ENCODE peak calls at places on chromosomes 16 and 17, in four cellular contexts. J is A673, P is Peyer's patch, R is sigmoid colon. T is an unnamed sample. For H3K4me1, the result is how much of the 10 kb centered on the place peaks cover.

GRCh38 chr17:7888184-7888920 is at the start of gene CHD3:
- DNase-seq in J (peak), R (no peak), P (no peak), T (no peak)

GRCh38 chr16:1044515-1045362 is 27.8 kb upstream of the SSTR5 start:
- DNase-seq in P (no peak), R (no peak), J (peak), T (no peak)

GRCh38 chr17:82713015-82713723 is 3.3 kb upstream of the FN3KRP start:
- DNase-seq in J (no peak), R (no peak), P (no peak), T (no peak)

GRCh38 chr17:9987779-9988585 is 82.9 kb upstream of the RCVRN start:
- DNase-seq in P (no peak), J (peak), R (no peak), T (peak)

GRCh38 chr17:34527121-34527907 is 52.1 kb upstream of the TMEM132E start:
- DNase-seq in R (no peak), P (no peak), J (no peak), T (peak)

GRCh38 chr17:41917192-41917591 is 1.6 kb downstream of the ACLY start:
- DNase-seq in J (no peak), P (no peak), R (no peak), T (no peak)

GRCh38 chr16:3690991-3691720 is 26.2 kb downstream of the TRAP1 start:
- DNase-seq in P (no peak), J (no peak), R (no peak), T (no peak)

GRCh38 chr16:87956771-87957279 is 5.6 kb downstream of the BANP start:
- DNase-seq in P (no peak), J (peak), R (no peak), T (peak)

GRCh38 chr16:86942469-86943175 is 364.3 kb downstream of the FOXL1 start:
- DNase-seq in P (peak), J (no peak), R (no peak), T (no peak)

GRCh38 chr16:48504216-48504615 is 105.8 kb downstream of the N4BP1 start:
- DNase-seq in P (no peak), J (no peak), R (peak), T (no peak)

DNA sequence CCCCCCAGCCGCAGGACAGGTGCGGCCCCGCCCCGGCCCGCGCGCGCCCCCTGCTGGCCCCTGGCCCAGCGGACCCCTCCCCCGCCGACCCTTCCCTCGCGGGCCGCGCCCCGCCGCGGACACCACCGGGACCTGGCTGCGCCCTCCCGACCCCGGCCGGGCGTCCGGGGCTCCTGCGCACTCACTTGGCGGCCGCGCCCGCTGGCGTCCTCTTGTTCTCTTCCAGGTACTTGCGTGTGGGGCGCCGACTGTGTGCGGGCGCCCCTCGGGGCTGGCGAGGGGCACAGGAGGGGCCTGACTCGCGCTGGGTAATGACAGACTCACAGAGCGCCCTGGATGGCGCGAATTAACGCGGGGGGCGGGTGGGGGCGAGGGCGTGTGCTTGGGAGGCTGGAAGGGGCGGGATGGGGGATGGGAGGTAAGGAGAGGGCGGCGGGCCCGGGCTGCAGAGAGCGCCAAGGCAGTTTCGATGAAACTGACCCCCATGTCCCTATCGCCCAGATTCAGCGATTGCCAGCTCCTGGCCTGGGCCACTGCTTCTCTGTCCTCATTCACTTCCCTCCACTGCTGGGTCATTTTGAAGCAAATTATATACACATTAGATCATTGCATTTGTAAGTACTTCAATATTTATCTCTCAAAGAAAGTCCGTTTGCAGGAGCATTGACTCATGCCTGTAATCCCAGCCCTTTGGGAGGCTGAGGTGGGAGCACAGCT is 445 bp upstream of the DBNDD1 start:
- DNase-seq in P (peak), J (peak), R (no peak), T (peak)
- TF ChIP-seq CTCF in P (no peak), J (no peak), R (no peak), T (peak)

GRCh38 chr17:57523926-57524634 is 221.0 kb downstream of the CCDC182 start:
- DNase-seq in R (no peak), J (no peak), P (no peak), T (no peak)

GRCh38 chr17:57519800-57520199 is 225.3 kb downstream of the CCDC182 start:
- DNase-seq in R (no peak), J (no peak), P (no peak), T (no peak)

GRCh38 chr17:57522436-57523005 is 222.6 kb downstream of the CCDC182 start:
- DNase-seq in J (no peak), R (no peak), P (no peak), T (no peak)

GRCh38 chr17:57519199-57519598 is 225.9 kb downstream of the CCDC182 start:
- DNase-seq in J (no peak), R (no peak), P (no peak), T (peak)

GRCh38 chr17:57521606-57522435 is 223.3 kb downstream of the CCDC182 start:
- DNase-seq in R (no peak), P (no peak), J (no peak), T (no peak)
- H3K4me1 ChIP-seq in R (under half), P (under half), J (half or more), T (under half)

GRCh38 chr17:48569676-48570324 is 8.3 kb downstream of the HOXB4 start:
- DNase-seq in P (no peak), J (no peak), R (no peak), T (no peak)
- TF ChIP-seq CTCF in P (no peak), J (no peak), R (no peak), T (peak)

GRCh38 chr16:49851468-49851787 is 4.5 kb downstream of the ZNF423 start:
- DNase-seq in J (no peak), P (no peak), R (no peak), T (no peak)
- H3K4me1 ChIP-seq in J (under half), P (under half), R (under half), T (under half)

GRCh38 chr17:14203392-14203791 is 33.3 kb downstream of the CDRT15 start:
- DNase-seq in P (no peak), J (no peak), R (no peak), T (no peak)
- TF ChIP-seq CTCF in P (no peak), J (peak), R (no peak), T (peak)

GRCh38 chr16:27483624-27484023 is 66.1 kb downstream of the GTF3C1 start:
- DNase-seq in R (no peak), P (no peak), J (no peak), T (no peak)
- H3K4me1 ChIP-seq in R (under half), P (under half), J (under half), T (under half)

T was measured in endodermal cell.